ENCODE peak calls at places on chromosomes 6 and 20, in ten cellular contexts. H, F, S, I, T, Z, G, M, O and N are unnamed samples.
A peak's percentile ranks its signal among the peaks of the same experiment; 100 is the strongest.

GRCh38 chr20:52031574-52032303 is 159.8 kb downstream of the ZFP64 start:
- DNase-seq in F (no peak), G (no peak), H (no peak), T (no peak), M (no peak), I (no peak), Z (peak; percentile 74), O (no peak), S (no peak), N (peak; percentile 28)

GRCh38 chr6:33761922-33762629 is 15.4 kb upstream of the IP6K3 start:
- DNase-seq in M (peak; percentile 72), Z (peak; percentile 41), G (peak; percentile 84), H (peak; percentile 44), T (peak; percentile 80), S (no peak), F (peak; percentile 62), O (no peak), I (peak; percentile 82), N (no peak)

GRCh38 chr6:110485461-110485860 is 9.0 kb upstream of the SLC22A16 start:
- DNase-seq in Z (no peak), G (no peak), T (no peak), I (no peak), F (no peak), S (no peak), H (no peak), M (no peak), O (no peak), N (no peak)

GRCh38 chr6:31626952-31627351 is 6.4 kb downstream of the PRRC2A start:
- DNase-seq in S (no peak), G (no peak), H (no peak), F (no peak), I (no peak), M (no peak), Z (no peak), T (no peak), O (no peak), N (no peak)

GRCh38 chr6:111747791-111748190 is 125.5 kb downstream of the FYN start:
- DNase-seq in T (no peak), M (no peak), Z (no peak), F (no peak), I (no peak), S (no peak), O (no peak), G (no peak), H (no peak), N (no peak)

GRCh38 chr6:58113960-58114359 is 796.5 kb downstream of the PRIM2 start:
- DNase-seq in H (no peak), F (no peak), O (no peak), Z (no peak), G (peak; percentile 33), S (no peak), M (no peak), I (no peak), T (no peak), N (no peak)

GRCh38 chr6:170096803-170097504 is 193.9 kb downstream of the DLL1 start:
- DNase-seq in F (peak; percentile 10), Z (no peak), H (no peak), G (no peak), S (no peak), T (peak; percentile 48), O (no peak), M (no peak), I (peak; percentile 31), N (no peak)

GRCh38 chr6:53771780-53772624 is 22.8 kb upstream of the LRRC1 start:
- DNase-seq in M (no peak), O (no peak), S (no peak), Z (peak; percentile 50), I (no peak), G (no peak), H (no peak), F (no peak), T (no peak), N (no peak)

GRCh38 chr20:8331740-8332412 is 199.8 kb downstream of the PLCB1 start:
- DNase-seq in H (no peak), G (no peak), I (no peak), Z (peak; percentile 79), S (peak; percentile 44), T (no peak), O (no peak), M (no peak), F (no peak), N (no peak)

GRCh38 chr20:38642498-38642897 is 40.9 kb downstream of the ARHGAP40 start:
- DNase-seq in S (no peak), T (no peak), H (no peak), G (no peak), F (no peak), M (no peak), O (no peak), Z (no peak), I (no peak), N (no peak)